ENCODE peak calls at places on chromosomes 16 and 17, in six cellular contexts. F is mesenchymal stem cell, G is IMR-90, H is neuronal stem cell, X is mesendoderm, Q is H1. I is an unnamed sample.
A peak's percentile ranks its signal among the peaks of the same experiment; 100 is the strongest.

GRCh38 chr16:56332464-56333079 is 92.8 kb downstream of the AMFR start:
- DNase-seq in G (peak; percentile 45), Q (peak; percentile 66), H (no peak), X (peak; percentile 85), F (peak; percentile 74), I (peak; percentile 53)

GRCh38 chr16:52964290-52964689 is 88.4 kb downstream of the CHD9NB start:
- DNase-seq in H (peak; percentile 69), X (peak; percentile 42), Q (no peak), G (no peak), F (no peak), I (no peak)

GRCh38 chr17:38706625-38707298 is 1.7 kb downstream of the MLLT6 start:
- DNase-seq in X (no peak), F (peak; percentile 27), H (no peak), Q (peak; percentile 54), G (no peak), I (peak; percentile 32)

GRCh38 chr16:66248096-66248495 is 118.4 kb upstream of the CDH5 start:
- DNase-seq in X (no peak), G (peak; percentile 77), H (no peak), F (peak; percentile 72), Q (no peak), I (no peak)

GRCh38 chr17:65137076-65137935 is at the start of gene RGS9:
- DNase-seq in F (peak; percentile 67), H (peak; percentile 82), X (peak; percentile 94), Q (peak; percentile 93), G (peak; percentile 52), I (peak; percentile 91)

GRCh38 chr16:56195151-56195550 is 3.9 kb downstream of the GNAO1 start:
- DNase-seq in X (no peak), F (no peak), H (no peak), Q (no peak), G (no peak), I (no peak)

GRCh38 chr17:45052052-45052772 is 780 bp upstream of the DCAKD start:
- DNase-seq in F (peak; percentile 47), X (peak; percentile 49), H (peak; percentile 39), G (no peak), Q (peak; percentile 73), I (peak; percentile 68)

GRCh38 chr17:3827124-3827773 is 18.8 kb downstream of the NCBP3 start:
- DNase-seq in G (peak; percentile 66), X (peak; percentile 80), Q (peak; percentile 80), F (peak; percentile 66), H (peak; percentile 54), I (peak; percentile 91)

GRCh38 chr17:60947100-60947499 is 269.4 kb downstream of the BCAS3 start:
- DNase-seq in Q (no peak), X (no peak), F (peak; percentile 16), H (no peak), G (peak; percentile 86), I (no peak)

GRCh38 chr17:82439829-82440365 is 10.7 kb downstream of the CYBC1 start:
- DNase-seq in H (no peak), G (no peak), F (no peak), X (no peak), Q (no peak), I (no peak)

GRCh38 chr16:79965718-79966117 is 365.2 kb upstream of the MAF start:
- DNase-seq in H (no peak), X (peak; percentile 25), F (no peak), Q (no peak), G (no peak), I (no peak)

GRCh38 chr17:14196337-14196997 is 40.2 kb downstream of the CDRT15 start:
- DNase-seq in X (no peak), Q (no peak), G (no peak), F (no peak), H (no peak), I (no peak)

GRCh38 chr17:47730681-47731080 is 2.4 kb upstream of the TBX21 start:
- DNase-seq in Q (no peak), F (no peak), X (no peak), G (no peak), H (no peak), I (no peak)

GRCh38 chr16:86019446-86020047 is 120.6 kb downstream of the IRF8 start:
- DNase-seq in H (no peak), Q (peak; percentile 88), G (no peak), X (peak; percentile 59), F (no peak), I (no peak)

GRCh38 chr16:84084570-84085270 is 32.0 kb downstream of the MBTPS1 start:
- DNase-seq in F (peak; percentile 70), H (peak; percentile 48), G (peak; percentile 65), Q (peak; percentile 80), X (peak; percentile 84), I (peak; percentile 56)

GRCh38 chr17:67575325-67575724 is 142.4 kb upstream of the NOL11 start:
- DNase-seq in X (no peak), G (no peak), Q (no peak), F (no peak), H (no peak), I (no peak)

GRCh38 chr16:71467810-71468209 is 5.8 kb upstream of the ZNF23 start:
- DNase-seq in G (peak; percentile 28), X (peak; percentile 60), F (peak; percentile 43), H (peak; percentile 63), Q (no peak), I (peak; percentile 69)

GRCh38 chr17:13395872-13396271 is 205.9 kb downstream of the HS3ST3A1 start:
- DNase-seq in Q (no peak), F (no peak), H (no peak), X (no peak), G (no peak), I (no peak)

GRCh38 chr16:65494609-65495008 is 372.7 kb upstream of the CDH11 start:
- DNase-seq in Q (no peak), F (no peak), G (no peak), H (no peak), X (no peak), I (no peak)

GRCh38 chr17:35709874-35710273 is 21.6 kb upstream of the RASL10B start:
- DNase-seq in G (peak; percentile 34), F (peak; percentile 29), Q (no peak), X (no peak), H (no peak), I (no peak)

GRCh38 chr17:50258647-50259483 is 15.4 kb upstream of the TMEM92 start:
- DNase-seq in Q (no peak), H (no peak), X (no peak), G (peak; percentile 48), F (no peak), I (no peak)

GRCh38 chr17:77325826-77326581 is 185.2 kb downstream of the SEC14L1 start:
- DNase-seq in F (no peak), Q (no peak), X (no peak), G (no peak), H (no peak), I (no peak)
- H2BK120ac ChIP-seq in F (no peak overlapping the region), Q (no peak overlapping the region), X (no peak overlapping the region), G (peak overlapping the region; percentile 82), H (no peak overlapping the region), I (peak overlapping the region; percentile 8)

GRCh38 chr16:3798827-3799226 is 81.5 kb upstream of the TRAP1 start:
- DNase-seq in Q (no peak), X (no peak), F (no peak), G (no peak), H (no peak), I (no peak)

GRCh38 chr16:3797473-3797872 is 80.1 kb upstream of the TRAP1 start:
- DNase-seq in G (no peak), X (peak; percentile 37), H (no peak), Q (no peak), F (no peak), I (no peak)

GRCh38 chr16:3800019-3800418 is 80.5 kb downstream of the CREBBP start:
- DNase-seq in H (no peak), X (no peak), F (no peak), G (no peak), Q (no peak), I (no peak)

GRCh38 chr16:3797904-3798811 is 80.8 kb upstream of the TRAP1 start:
- DNase-seq in G (no peak), Q (no peak), F (no peak), H (no peak), X (peak; percentile 32), I (no peak)

DNA sequence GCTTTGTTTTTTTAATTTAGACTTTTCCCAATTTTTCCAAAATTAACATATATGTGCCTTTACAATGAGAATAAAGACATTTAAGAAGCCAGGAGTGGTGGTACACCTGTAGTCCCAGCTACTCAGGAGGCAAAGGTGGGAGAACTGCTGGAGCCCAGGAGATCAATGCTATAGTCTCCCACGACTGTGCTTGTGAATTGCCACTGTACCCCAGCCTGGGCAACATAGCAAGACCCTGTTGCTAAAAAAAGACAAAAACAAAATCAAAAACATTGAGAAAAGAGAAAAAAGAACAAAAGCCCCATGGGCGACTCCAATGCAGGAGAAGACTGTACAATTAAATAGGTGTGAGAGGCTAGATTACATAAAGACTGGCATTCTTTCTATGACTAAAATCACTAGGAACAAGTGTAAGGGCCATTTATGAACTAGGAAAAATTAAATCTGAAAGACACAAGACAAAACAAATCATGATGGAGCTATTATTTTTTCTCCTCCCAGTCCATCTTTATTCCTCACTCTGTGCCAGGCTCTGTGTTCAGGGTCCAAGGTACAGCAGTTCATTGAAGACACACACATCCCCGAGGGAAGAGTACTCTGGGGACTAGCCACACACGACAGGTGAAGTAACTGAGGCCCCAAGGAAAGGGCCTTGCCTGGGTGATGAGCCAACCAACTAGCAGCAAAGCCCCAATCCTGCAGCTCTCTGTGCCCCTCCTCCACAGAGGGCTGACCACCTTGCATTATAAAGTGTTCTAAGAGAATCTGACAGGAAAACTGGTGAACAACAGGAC is 79.8 kb downstream of the CREBBP start:
- DNase-seq in Q (no peak), X (no peak), F (no peak), H (no peak), G (no peak), I (no peak)
- H3K4me3 ChIP-seq in Q (no peak overlapping the region), X (no peak overlapping the region), F (no peak overlapping the region), H (no peak overlapping the region), G (no peak overlapping the region), I (no peak overlapping the region)

GRCh38 chr17:30113213-30113612 is 3.4 kb upstream of the NSRP1 start:
- DNase-seq in G (no peak), X (no peak), Q (no peak), H (no peak), F (no peak), I (no peak)

GRCh38 chr17:30116345-30116660 is 313 bp upstream of the NSRP1 start:
- DNase-seq in Q (no peak), H (no peak), G (no peak), X (no peak), F (no peak), I (no peak)

GRCh38 chr17:30117548-30118155 is 1.0 kb downstream of the NSRP1 start:
- DNase-seq in Q (no peak), H (no peak), X (no peak), G (peak; percentile 17), F (no peak), I (no peak)

GRCh38 chr17:30112794-30113193 is 3.8 kb upstream of the NSRP1 start:
- DNase-seq in X (no peak), F (no peak), G (no peak), Q (no peak), H (no peak), I (no peak)

GRCh38 chr17:30116661-30117547 is at the start of gene NSRP1:
- DNase-seq in X (peak; percentile 98), G (peak; percentile 96), H (peak; percentile 90), F (peak; percentile 96), Q (peak; percentile 94), I (peak; percentile 99)
- H3K4ac ChIP-seq in X (peak within 1 kb of the TSS; percentile 78), G (peak within 1 kb of the TSS; percentile 98), H (no peak within 1 kb of the TSS), F (peak within 1 kb of the TSS; percentile 75), Q (peak within 1 kb of the TSS; percentile 72), I (peak within 1 kb of the TSS; percentile 75)

GRCh38 chr16:24442631-24443030 is 96.7 kb upstream of the RBBP6 start:
- DNase-seq in G (no peak), Q (no peak), X (no peak), H (no peak), F (no peak), I (no peak)
- H2BK120ac ChIP-seq in G (no peak overlapping the region), Q (no peak overlapping the region), X (no peak overlapping the region), H (no peak overlapping the region), F (no peak overlapping the region), I (no peak overlapping the region)

GRCh38 chr17:75941442-75941819 is 589 bp upstream of the FBF1 start:
- DNase-seq in F (no peak), Q (no peak), H (no peak), X (no peak), G (no peak), I (no peak)
- H3K4me3 ChIP-seq in F (no peak overlapping the region), Q (peak overlapping the region; percentile 55), H (peak overlapping the region; percentile 92), X (no peak overlapping the region), G (peak overlapping the region; percentile 38), I (no peak overlapping the region)

I was measured in trophoblast cell.